ENCODE peak calls at places on chromosomes 7 and 10, in four cellular contexts. C is HCT116, W is HepG2, Y is transverse colon. Z is an unnamed sample.

GRCh38 chr7:78179211-78179610 is 380.6 kb downstream of the PHTF2 start:
- DNase-seq in C (no peak), Y (no peak), W (no peak), Z (no peak)

GRCh38 chr7:27130540-27131389 is at the start of gene HOXA4:
- DNase-seq in Y (peak), W (peak), C (no peak), Z (no peak)

GRCh38 chr7:135981958-135982646 is 4.9 kb upstream of the MTPN start:
- DNase-seq in Y (no peak), C (no peak), W (no peak), Z (no peak)

GRCh38 chr10:49761789-49762565 is at the start of gene OGDHL:
- DNase-seq in C (peak), W (peak), Y (peak), Z (no peak)

GRCh38 chr7:96663457-96663856 is 46.2 kb downstream of the SEM1 start:
- DNase-seq in C (no peak), Y (no peak), W (no peak), Z (no peak)

GRCh38 chr7:22240904-22241571 is 115.9 kb downstream of the RAPGEF5 start:
- DNase-seq in W (peak), C (no peak), Y (no peak), Z (no peak)

GRCh38 chr10:3068201-3068967 is 1.0 kb downstream of the PFKP start:
- DNase-seq in W (no peak), C (no peak), Y (peak), Z (no peak)

GRCh38 chr7:106217089-106217542 is 67.7 kb downstream of the NAMPT start:
- DNase-seq in W (no peak), C (peak), Y (peak), Z (peak)

GRCh38 chr7:106895246-106895864 is 30.3 kb downstream of the PIK3CG start:
- DNase-seq in W (no peak), Y (peak), C (no peak), Z (no peak)

GRCh38 chr7:111459065-111459756 is 103.1 kb downstream of the IMMP2L start:
- DNase-seq in C (no peak), W (no peak), Y (no peak), Z (no peak)

GRCh38 chr7:151179946-151180345 is 7.1 kb downstream of the ASB10 start:
- DNase-seq in W (no peak), C (no peak), Y (no peak), Z (no peak)

GRCh38 chr10:60920479-60920878 is 23.5 kb downstream of the RHOBTB1 start:
- DNase-seq in C (no peak), W (no peak), Y (no peak), Z (no peak)

GRCh38 chr7:158077441-158077840 is 510.2 kb downstream of the PTPRN2 start:
- DNase-seq in C (no peak), Y (no peak), W (no peak), Z (no peak)

GRCh38 chr10:79293841-79294705 is 53.2 kb upstream of the PPIF start:
- DNase-seq in W (no peak), C (no peak), Y (peak), Z (no peak)

GRCh38 chr10:104139221-104139620 is 17.2 kb downstream of the SFR1 start:
- DNase-seq in W (no peak), C (no peak), Y (no peak), Z (no peak)

GRCh38 chr7:68967598-68967997 is 630.7 kb upstream of the AUTS2 start:
- DNase-seq in Y (no peak), W (no peak), C (no peak), Z (no peak)

GRCh38 chr10:381346-381745 is 246.1 kb downstream of the ZMYND11 start:
- DNase-seq in C (no peak), Y (no peak), W (no peak), Z (no peak)

GRCh38 chr10:71372882-71373495 is 23.7 kb upstream of the CDH23 start:
- DNase-seq in C (no peak), Y (no peak), W (no peak), Z (no peak)

GRCh38 chr7:44845476-44845875 is 2.4 kb downstream of the H2AZ2 start:
- DNase-seq in W (no peak), C (no peak), Y (no peak), Z (no peak)

GRCh38 chr10:129105266-129105665 is 361.8 kb upstream of the MGMT start:
- DNase-seq in C (no peak), W (no peak), Y (no peak), Z (no peak)

GRCh38 chr10:105207596-105207995 is 566.5 kb downstream of the SORCS3 start:
- DNase-seq in C (no peak), Y (no peak), W (no peak), Z (no peak)

GRCh38 chr10:104937528-104937927 is 296.4 kb downstream of the SORCS3 start:
- DNase-seq in Y (no peak), C (peak), W (peak), Z (peak)

GRCh38 chr7:128892521-128893250 is 17.8 kb downstream of the KCP start:
- DNase-seq in Y (no peak), C (no peak), W (no peak), Z (no peak)

GRCh38 chr7:81846398-81846797 is 76.6 kb upstream of the HGF start:
- DNase-seq in Y (no peak), C (no peak), W (no peak), Z (no peak)

GRCh38 chr10:17113889-17114288 is 15.7 kb downstream of the CUBN start:
- DNase-seq in W (no peak), C (no peak), Y (no peak), Z (no peak)

GRCh38 chr7:110595694-110596093 is 495.2 kb upstream of the LRRN3 start:
- DNase-seq in W (no peak), Y (no peak), C (no peak), Z (no peak)

GRCh38 chr10:12946372-12946771 is 55.1 kb downstream of the CCDC3 start:
- DNase-seq in W (no peak), C (no peak), Y (no peak), Z (no peak)

GRCh38 chr7:96388620-96389383 is 66.9 kb upstream of the SLC25A13 start:
- DNase-seq in Y (no peak), C (no peak), W (no peak), Z (peak)

GRCh38 chr10:15106352-15107013 is 9.3 kb downstream of the RPP38 start:
- DNase-seq in W (peak), Y (peak), C (peak), Z (peak)

GRCh38 chr7:149701495-149702240 is 71.7 kb downstream of the ZNF467 start:
- DNase-seq in W (no peak), C (no peak), Y (no peak), Z (no peak)

GRCh38 chr10:21174670-21175495 is 277.8 kb upstream of the NEBL start:
- DNase-seq in Y (no peak), W (no peak), C (peak), Z (no peak)

GRCh38 chr10:93039721-93040120 is 20.9 kb upstream of the CYP26C1 start:
- DNase-seq in W (peak), C (peak), Y (no peak), Z (no peak)

GRCh38 chr7:24964177-24964576 is 15.8 kb downstream of the OSBPL3 start:
- DNase-seq in W (no peak), C (no peak), Y (no peak), Z (no peak)

DNA sequence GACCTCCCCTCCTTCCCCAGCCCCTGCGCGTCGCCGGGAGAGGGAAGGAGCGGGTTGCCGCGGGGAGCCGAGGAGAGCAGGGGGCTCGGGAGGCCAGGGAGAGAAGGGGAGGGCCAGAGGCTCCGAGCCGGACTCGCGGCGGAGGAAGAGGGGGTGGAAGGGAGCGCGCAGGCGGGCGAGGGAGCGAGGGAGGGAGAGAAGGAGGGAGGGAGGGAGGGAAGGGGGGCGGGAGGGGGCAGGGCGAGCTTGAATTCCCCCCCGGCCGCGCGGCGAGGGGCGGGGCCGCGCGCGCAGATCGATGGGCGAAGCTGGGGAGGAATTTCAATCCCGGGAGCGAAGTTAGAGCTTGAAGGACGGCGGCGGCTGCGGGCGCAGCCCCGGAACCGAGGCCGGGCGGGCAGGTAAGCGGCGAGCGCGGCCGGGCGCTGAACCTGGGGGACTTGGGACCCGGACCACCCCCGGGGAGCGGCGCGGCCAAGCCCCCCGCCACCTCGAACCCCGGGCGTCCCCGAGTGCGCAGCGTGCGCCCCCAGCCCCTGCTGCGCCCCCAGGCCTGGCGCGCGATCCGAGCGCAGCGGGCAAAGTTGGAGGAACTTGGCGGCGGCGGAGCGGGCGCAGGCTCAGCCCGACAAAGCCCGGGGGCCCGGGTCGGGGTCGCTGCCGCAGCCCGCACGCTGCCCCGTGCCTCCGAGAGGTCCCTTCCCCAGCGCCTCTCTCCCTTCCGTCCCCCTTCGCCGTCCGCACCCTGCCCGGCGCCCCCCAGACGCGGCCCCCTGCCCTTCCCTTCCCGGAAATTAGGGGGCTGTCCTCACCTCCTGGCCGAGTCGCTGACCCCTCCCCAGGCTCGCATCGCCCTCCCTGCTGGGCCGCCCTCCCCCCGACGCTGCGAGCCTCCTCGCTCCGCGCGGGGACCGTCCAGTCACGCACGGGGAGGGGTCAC is at the start of gene ELFN1:
- DNase-seq in W (no peak), Y (no peak), C (no peak), Z (no peak)
- TF ChIP-seq CTCF in W (no peak), Y (no peak), C (no peak), Z (no peak)

GRCh38 chr10:97023401-97024180 is 162.2 kb downstream of the SLIT1 start:
- DNase-seq in Y (no peak), W (no peak), C (no peak), Z (no peak)

GRCh38 chr10:97022616-97023015 is 163.1 kb downstream of the SLIT1 start:
- DNase-seq in Y (no peak), C (no peak), W (no peak), Z (no peak)

GRCh38 chr10:97025613-97026242 is 160.0 kb downstream of the SLIT1 start:
- DNase-seq in W (peak), Y (peak), C (peak), Z (no peak)

GRCh38 chr10:97020452-97021400 is 165.0 kb downstream of the SLIT1 start:
- DNase-seq in Y (no peak), W (no peak), C (no peak), Z (no peak)

GRCh38 chr10:97024181-97025073 is 161.3 kb downstream of the SLIT1 start:
- DNase-seq in W (no peak), C (no peak), Y (no peak), Z (no peak)
- TF ChIP-seq POLR2AphosphoS5 in W (no peak), C (no peak), Y (no peak), Z (no peak)

GRCh38 chr10:75404335-75405200 is 3.0 kb upstream of the ZNF503 start:
- DNase-seq in W (peak), Y (peak), C (no peak), Z (no peak)
- TF ChIP-seq CTCF in W (peak), Y (no peak), C (no peak), Z (peak)

GRCh38 chr7:11792122-11792521 is 39.9 kb downstream of the THSD7A start:
- DNase-seq in Y (no peak), C (no peak), W (no peak), Z (no peak)
- TF ChIP-seq POLR2AphosphoS5 in Y (no peak), C (no peak), W (no peak), Z (no peak)

DNA sequence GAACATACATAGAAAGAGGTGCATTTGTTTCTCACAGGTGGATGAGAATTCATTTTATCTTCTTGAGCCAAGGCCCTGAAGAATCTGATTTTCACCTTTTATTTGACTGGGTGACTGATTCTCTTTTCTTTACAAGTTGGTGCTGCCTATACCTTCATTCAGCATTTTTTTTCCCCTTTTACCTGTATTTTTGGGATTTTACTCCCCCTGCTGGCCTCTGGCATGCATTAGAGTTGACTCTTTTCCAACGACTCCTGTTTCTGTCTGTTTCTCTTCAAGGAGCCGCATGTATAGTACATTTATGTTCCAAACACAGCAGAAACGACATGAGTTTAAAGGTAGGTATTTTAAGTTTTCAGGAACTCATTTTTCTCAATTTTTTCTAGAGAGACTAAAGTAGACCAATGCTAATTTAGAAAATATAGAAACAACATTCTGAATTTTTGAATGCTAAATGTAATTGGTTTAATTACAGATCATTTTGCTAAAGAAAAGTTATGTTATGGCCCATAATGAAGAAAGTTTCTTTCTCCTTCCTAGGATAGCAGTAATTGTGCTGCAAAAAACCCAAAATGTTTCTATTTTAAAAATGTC is 149.8 kb upstream of the HDAC9 start:
- DNase-seq in C (peak), W (peak), Y (peak), Z (peak)
- TF ChIP-seq CTCF in C (peak), W (peak), Y (peak), Z (peak)

GRCh38 chr7:2734761-2735571 is 47.0 kb downstream of the AMZ1 start:
- DNase-seq in Y (peak), W (no peak), C (no peak), Z (no peak)
- TF ChIP-seq POLR2AphosphoS5 in Y (no peak), W (no peak), C (no peak), Z (no peak)

GRCh38 chr7:102297487-102298218 is 11.0 kb downstream of the SH2B2 start:
- DNase-seq in W (no peak), C (no peak), Y (no peak), Z (no peak)

GRCh38 chr7:102304668-102305067 is 18.0 kb downstream of the SH2B2 start:
- DNase-seq in W (no peak), Y (no peak), C (no peak), Z (no peak)

GRCh38 chr7:102303669-102304422 is 17.2 kb downstream of the SH2B2 start:
- DNase-seq in W (no peak), C (no peak), Y (no peak), Z (no peak)

GRCh38 chr7:102302025-102302424 is 15.4 kb downstream of the SH2B2 start:
- DNase-seq in C (no peak), Y (no peak), W (no peak), Z (no peak)

GRCh38 chr7:102300643-102301211 is 14.1 kb downstream of the SH2B2 start:
- DNase-seq in C (no peak), W (no peak), Y (no peak), Z (no peak)
- TF ChIP-seq CTCF in C (no peak), W (no peak), Y (no peak), Z (no peak)